ENCODE peak calls at places on chromosomes 13 and 19, in five cellular contexts. One of them, this sample, is unnamed.

GRCh38 chr19:7985481-7985911 is 19.9 kb downstream of the ELAVL1 start:
- DNase-seq in T-helper 9 cell: no peak
- DNase-seq in smooth muscle cell of the brain vasculature: no peak
- DNase-seq in NCI-H146: no peak
- DNase-seq in nucleus accumbens: no peak
- DNase-seq in this sample: no peak

GRCh38 chr13:110156186-110157065 is 150.5 kb downstream of the COL4A1 start:
- DNase-seq in T-helper 9 cell: no peak
- DNase-seq in smooth muscle cell of the brain vasculature: no peak
- DNase-seq in NCI-H146: no peak
- DNase-seq in nucleus accumbens: no peak
- DNase-seq in this sample: no peak

GRCh38 chr19:49347835-49348234 is 12.6 kb downstream of the CD37 start:
- DNase-seq in T-helper 9 cell: no peak
- DNase-seq in smooth muscle cell of the brain vasculature: no peak
- DNase-seq in NCI-H146: no peak
- DNase-seq in nucleus accumbens: no peak
- DNase-seq in this sample: no peak

GRCh38 chr13:42720116-42720857 is 61.1 kb upstream of the FAM216B start:
- DNase-seq in T-helper 9 cell: no peak
- DNase-seq in smooth muscle cell of the brain vasculature: peak
- DNase-seq in NCI-H146: peak
- DNase-seq in nucleus accumbens: no peak
- DNase-seq in this sample: no peak

GRCh38 chr13:106230450-106230849 is 305.0 kb downstream of the EFNB2 start:
- DNase-seq in T-helper 9 cell: no peak
- DNase-seq in smooth muscle cell of the brain vasculature: no peak
- DNase-seq in NCI-H146: no peak
- DNase-seq in nucleus accumbens: no peak
- DNase-seq in this sample: no peak

GRCh38 chr13:21232196-21232595 is 55.7 kb downstream of the MRPL57 start:
- DNase-seq in T-helper 9 cell: no peak
- DNase-seq in smooth muscle cell of the brain vasculature: no peak
- DNase-seq in NCI-H146: no peak
- DNase-seq in nucleus accumbens: no peak
- DNase-seq in this sample: no peak

GRCh38 chr19:53102186-53102585 is 1.0 kb downstream of the ZNF160 start:
- DNase-seq in T-helper 9 cell: no peak
- DNase-seq in smooth muscle cell of the brain vasculature: no peak
- DNase-seq in NCI-H146: peak
- DNase-seq in nucleus accumbens: no peak
- DNase-seq in this sample: no peak

GRCh38 chr19:57096640-57097361 is 23.0 kb upstream of the USP29 start:
- DNase-seq in T-helper 9 cell: no peak
- DNase-seq in smooth muscle cell of the brain vasculature: no peak
- DNase-seq in NCI-H146: no peak
- DNase-seq in nucleus accumbens: no peak
- DNase-seq in this sample: no peak

GRCh38 chr19:1104452-1105216 is 840 bp downstream of the GPX4 start:
- DNase-seq in T-helper 9 cell: peak
- DNase-seq in smooth muscle cell of the brain vasculature: no peak
- DNase-seq in NCI-H146: peak
- DNase-seq in nucleus accumbens: peak
- DNase-seq in this sample: peak

GRCh38 chr19:1469936-1470863 is 8.8 kb downstream of the C19orf25 start:
- DNase-seq in T-helper 9 cell: peak
- DNase-seq in smooth muscle cell of the brain vasculature: no peak
- DNase-seq in NCI-H146: peak
- DNase-seq in nucleus accumbens: peak
- DNase-seq in this sample: no peak

GRCh38 chr19:48815870-48816501 is 5.2 kb upstream of the BCAT2 start:
- DNase-seq in T-helper 9 cell: no peak
- DNase-seq in smooth muscle cell of the brain vasculature: no peak
- DNase-seq in NCI-H146: peak
- DNase-seq in nucleus accumbens: no peak
- DNase-seq in this sample: no peak

GRCh38 chr13:95074820-95075219 is 226.4 kb downstream of the ABCC4 start:
- DNase-seq in T-helper 9 cell: no peak
- DNase-seq in smooth muscle cell of the brain vasculature: no peak
- DNase-seq in NCI-H146: no peak
- DNase-seq in nucleus accumbens: no peak
- DNase-seq in this sample: no peak

GRCh38 chr19:27974082-27974513 is 1238.9 kb downstream of the UQCRFS1 start:
- DNase-seq in T-helper 9 cell: no peak
- DNase-seq in smooth muscle cell of the brain vasculature: no peak
- DNase-seq in NCI-H146: peak
- DNase-seq in nucleus accumbens: peak
- DNase-seq in this sample: no peak

GRCh38 chr13:94967183-94968039 is 255.1 kb upstream of the SOX21 start:
- DNase-seq in T-helper 9 cell: no peak
- DNase-seq in smooth muscle cell of the brain vasculature: no peak
- DNase-seq in NCI-H146: peak
- DNase-seq in nucleus accumbens: peak
- DNase-seq in this sample: no peak

GRCh38 chr13:67204731-67205130 is 25.4 kb downstream of the PCDH9 start:
- DNase-seq in T-helper 9 cell: no peak
- DNase-seq in smooth muscle cell of the brain vasculature: no peak
- DNase-seq in NCI-H146: peak
- DNase-seq in nucleus accumbens: no peak
- DNase-seq in this sample: no peak

GRCh38 chr13:97275775-97276501 is 53.8 kb downstream of the MBNL2 start:
- DNase-seq in T-helper 9 cell: no peak
- DNase-seq in smooth muscle cell of the brain vasculature: no peak
- DNase-seq in NCI-H146: no peak
- DNase-seq in nucleus accumbens: no peak
- DNase-seq in this sample: no peak

GRCh38 chr13:59112375-59112774 is 1051.4 kb downstream of the DIAPH3 start:
- DNase-seq in T-helper 9 cell: no peak
- DNase-seq in smooth muscle cell of the brain vasculature: peak
- DNase-seq in NCI-H146: no peak
- DNase-seq in nucleus accumbens: no peak
- DNase-seq in this sample: no peak

GRCh38 chr19:6639439-6639838 is 30.5 kb downstream of the TNFSF14 start:
- DNase-seq in T-helper 9 cell: no peak
- DNase-seq in smooth muscle cell of the brain vasculature: no peak
- DNase-seq in NCI-H146: no peak
- DNase-seq in nucleus accumbens: no peak
- DNase-seq in this sample: no peak

GRCh38 chr13:73325351-73326214 is 266.8 kb downstream of the KLF5 start:
- DNase-seq in T-helper 9 cell: no peak
- DNase-seq in smooth muscle cell of the brain vasculature: no peak
- DNase-seq in NCI-H146: no peak
- DNase-seq in nucleus accumbens: no peak
- DNase-seq in this sample: no peak

GRCh38 chr19:44684892-44685847 is 13.8 kb upstream of the CEACAM16 start:
- DNase-seq in T-helper 9 cell: no peak
- DNase-seq in smooth muscle cell of the brain vasculature: peak
- DNase-seq in NCI-H146: no peak
- DNase-seq in nucleus accumbens: no peak
- DNase-seq in this sample: no peak

GRCh38 chr13:77574076-77574475 is 38.6 kb downstream of the SCEL start:
- DNase-seq in T-helper 9 cell: no peak
- DNase-seq in smooth muscle cell of the brain vasculature: no peak
- DNase-seq in NCI-H146: no peak
- DNase-seq in nucleus accumbens: peak
- DNase-seq in this sample: no peak

GRCh38 chr13:36530050-36530789 is 97.9 kb downstream of the CCNA1 start:
- DNase-seq in T-helper 9 cell: no peak
- DNase-seq in smooth muscle cell of the brain vasculature: no peak
- DNase-seq in NCI-H146: peak
- DNase-seq in nucleus accumbens: no peak
- DNase-seq in this sample: peak

GRCh38 chr13:50485979-50486935 is 357.2 kb downstream of the DLEU7 start:
- DNase-seq in T-helper 9 cell: no peak
- DNase-seq in smooth muscle cell of the brain vasculature: no peak
- DNase-seq in NCI-H146: no peak
- DNase-seq in nucleus accumbens: no peak
- DNase-seq in this sample: no peak

GRCh38 chr13:74560325-74560724 is 426.1 kb upstream of the KLF12 start:
- DNase-seq in T-helper 9 cell: no peak
- DNase-seq in smooth muscle cell of the brain vasculature: no peak
- DNase-seq in NCI-H146: no peak
- DNase-seq in nucleus accumbens: no peak
- DNase-seq in this sample: no peak

GRCh38 chr13:35765387-35765786 is 288.9 kb upstream of the MAB21L1 start:
- DNase-seq in T-helper 9 cell: no peak
- DNase-seq in smooth muscle cell of the brain vasculature: no peak
- DNase-seq in NCI-H146: no peak
- DNase-seq in nucleus accumbens: no peak
- DNase-seq in this sample: no peak

GRCh38 chr19:38502410-38503143 is 69.1 kb downstream of the RYR1 start:
- DNase-seq in T-helper 9 cell: no peak
- DNase-seq in smooth muscle cell of the brain vasculature: no peak
- DNase-seq in NCI-H146: no peak
- DNase-seq in nucleus accumbens: no peak
- DNase-seq in this sample: no peak

GRCh38 chr13:59663707-59664106 is 500.0 kb downstream of the DIAPH3 start:
- DNase-seq in T-helper 9 cell: no peak
- DNase-seq in smooth muscle cell of the brain vasculature: no peak
- DNase-seq in NCI-H146: no peak
- DNase-seq in nucleus accumbens: no peak
- DNase-seq in this sample: no peak

GRCh38 chr13:44022196-44022595 is 142.5 kb downstream of the LACC1 start:
- DNase-seq in T-helper 9 cell: no peak
- DNase-seq in smooth muscle cell of the brain vasculature: no peak
- DNase-seq in NCI-H146: no peak
- DNase-seq in nucleus accumbens: no peak
- DNase-seq in this sample: no peak

GRCh38 chr13:52010890-52011689 is at the start of gene ATP7B:
- DNase-seq in T-helper 9 cell: peak
- DNase-seq in smooth muscle cell of the brain vasculature: no peak
- DNase-seq in NCI-H146: peak
- DNase-seq in nucleus accumbens: no peak
- DNase-seq in this sample: no peak

GRCh38 chr13:27372896-27373295 is 51.5 kb upstream of the GTF3A start:
- DNase-seq in T-helper 9 cell: no peak
- DNase-seq in smooth muscle cell of the brain vasculature: no peak
- DNase-seq in NCI-H146: peak
- DNase-seq in nucleus accumbens: no peak
- DNase-seq in this sample: peak

GRCh38 chr19:46720516-46721239 is 3.8 kb upstream of the PRKD2 start:
- DNase-seq in T-helper 9 cell: no peak
- DNase-seq in smooth muscle cell of the brain vasculature: no peak
- DNase-seq in NCI-H146: no peak
- DNase-seq in nucleus accumbens: no peak
- DNase-seq in this sample: peak